ENCODE peak calls at places on chromosomes 3 and 15, in five cellular contexts. F, L, Q, X and Y are unnamed samples.

GRCh38 chr3:47954562-47954961 is 61.7 kb downstream of the MAP4 start:
- DNase-seq in F (no peak), L (no peak), Q (no peak), X (no peak), Y (no peak)

GRCh38 chr3:189311521-189311920 is 139.8 kb downstream of the TPRG1 start:
- DNase-seq in F (no peak), L (no peak), Q (no peak), X (no peak), Y (no peak)

GRCh38 chr3:197522183-197522715 is 33.5 kb downstream of the BDH1 start:
- DNase-seq in F (no peak), L (no peak), Q (no peak), X (no peak), Y (no peak)

GRCh38 chr15:82146990-82147461 is 101.2 kb upstream of the MEX3B start:
- DNase-seq in F (no peak), L (no peak), Q (no peak), X (no peak), Y (no peak)

GRCh38 chr3:189629803-189630455 is 1.3 kb upstream of the TP63 start:
- DNase-seq in F (no peak), L (peak), Q (no peak), X (no peak), Y (no peak)

GRCh38 chr3:5181479-5182141 is 5.9 kb upstream of the EDEM1 start:
- DNase-seq in F (no peak), L (no peak), Q (peak), X (no peak), Y (no peak)

GRCh38 chr3:195537995-195538394 is 5.1 kb downstream of the PPP1R2 start:
- DNase-seq in F (no peak), L (no peak), Q (peak), X (no peak), Y (no peak)

GRCh38 chr3:71456155-71456554 is 127.4 kb downstream of the FOXP1 start:
- DNase-seq in F (no peak), L (no peak), Q (no peak), X (no peak), Y (no peak)

GRCh38 chr3:53267766-53268165 is 11.9 kb upstream of the TKT start:
- DNase-seq in F (no peak), L (no peak), Q (no peak), X (no peak), Y (no peak)

GRCh38 chr3:46710229-46710628 is 7.4 kb downstream of the PRSS50 start:
- DNase-seq in F (peak), L (peak), Q (no peak), X (no peak), Y (no peak)

GRCh38 chr3:45595364-45596154 is 1.0 kb downstream of the LIMD1 start:
- DNase-seq in F (no peak), L (no peak), Q (peak), X (no peak), Y (no peak)

GRCh38 chr15:50028323-50028722 is 90.7 kb downstream of the ATP8B4 start:
- DNase-seq in F (no peak), L (no peak), Q (no peak), X (no peak), Y (no peak)

GRCh38 chr3:136141296-136141785 is 54.8 kb downstream of the MSL2 start:
- DNase-seq in F (no peak), L (no peak), Q (no peak), X (no peak), Y (no peak)

DNA sequence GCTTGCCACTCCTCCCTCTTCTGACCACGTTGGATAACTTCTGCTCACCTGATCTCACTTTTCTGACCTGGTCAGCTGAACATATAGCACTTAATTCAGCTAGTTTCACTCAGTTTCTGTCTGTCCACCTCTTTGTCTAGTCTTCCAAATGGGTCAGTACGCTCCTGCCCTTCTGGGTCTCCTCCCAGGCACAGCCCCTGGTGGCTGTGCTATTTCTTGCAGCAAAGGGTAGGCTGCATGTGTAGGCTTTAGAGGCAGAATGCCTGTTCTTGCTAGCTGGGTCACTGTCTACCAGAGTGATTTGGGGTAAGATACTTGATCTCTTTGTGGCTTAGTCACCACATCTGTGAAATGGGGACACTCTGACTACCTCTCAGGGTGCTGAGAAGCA is 2.4 kb upstream of the RBP1 start:
- DNase-seq in F (no peak), L (no peak), Q (no peak), X (no peak), Y (no peak)
- TF ChIP-seq CTCF in F (no peak), L (no peak), Q (no peak), X (no peak), Y (no peak)

DNA sequence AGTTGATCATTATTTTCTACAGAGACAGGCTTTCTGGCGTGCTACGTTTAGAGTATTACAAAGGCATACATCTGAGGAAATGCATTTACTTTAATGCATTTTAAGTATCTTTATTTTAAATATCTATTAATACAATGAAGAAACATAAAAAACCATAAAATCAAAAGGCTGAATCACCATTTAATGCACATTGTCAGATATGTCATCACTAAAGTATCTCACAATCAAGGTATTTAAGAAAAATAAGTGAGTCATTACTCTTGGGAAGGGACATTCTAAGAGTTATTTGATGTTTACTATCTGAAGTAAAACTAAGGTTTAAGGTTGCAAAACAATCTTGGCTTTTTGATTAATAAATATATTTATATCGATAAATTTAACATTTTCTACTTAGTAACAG is 102.2 kb downstream of the CTNNB1 start:
- DNase-seq in F (no peak), L (no peak), Q (no peak), X (no peak), Y (no peak)
- TF ChIP-seq CTCF in F (no peak), L (no peak), Q (no peak), X (no peak), Y (no peak)

DNA sequence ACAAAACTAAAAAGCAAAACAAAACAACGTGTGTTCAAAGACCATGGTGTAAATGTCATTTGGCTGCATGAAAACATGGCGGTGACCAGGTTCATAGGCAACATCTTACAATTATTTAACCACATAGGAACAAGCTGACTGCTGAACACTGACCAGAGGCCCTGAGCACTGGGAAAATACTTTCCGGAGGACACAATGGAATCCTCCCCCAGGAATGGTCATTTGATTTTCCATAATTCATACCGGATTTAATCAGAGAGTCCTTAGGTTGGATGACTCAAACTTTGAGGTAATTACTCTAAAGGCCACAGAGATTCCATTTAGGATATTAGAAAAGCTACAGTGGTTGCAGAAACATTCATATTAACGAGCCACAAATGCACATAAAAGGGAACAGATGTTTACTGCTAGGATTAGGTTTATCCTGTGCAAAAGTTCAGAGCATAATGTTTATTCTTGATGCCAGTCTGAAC is 254.7 kb downstream of the NR1D2 start:
- DNase-seq in F (no peak), L (no peak), Q (no peak), X (no peak), Y (no peak)
- TF ChIP-seq CTCF in F (no peak), L (no peak), Q (no peak), X (no peak), Y (no peak)

DNA sequence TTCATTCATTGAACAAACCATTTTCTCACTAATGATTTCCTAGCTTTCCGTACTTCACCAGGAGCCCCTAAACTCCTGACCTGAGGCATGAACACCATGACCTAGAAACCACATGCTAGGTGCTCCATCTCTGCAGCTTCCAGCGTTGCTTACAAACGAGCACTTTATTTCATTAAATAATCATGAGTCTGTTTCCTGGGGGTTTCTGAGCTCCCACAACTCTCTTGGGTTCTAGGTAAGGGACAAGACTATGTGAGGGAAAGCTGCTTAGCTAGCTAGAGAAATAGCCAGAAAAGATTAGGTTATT is 1.3 kb downstream of the MAP2K1 start:
- DNase-seq in F (no peak), L (no peak), Q (no peak), X (no peak), Y (no peak)
- TF ChIP-seq CTCF in F (no peak), L (no peak), Q (no peak), X (no peak), Y (peak)

DNA sequence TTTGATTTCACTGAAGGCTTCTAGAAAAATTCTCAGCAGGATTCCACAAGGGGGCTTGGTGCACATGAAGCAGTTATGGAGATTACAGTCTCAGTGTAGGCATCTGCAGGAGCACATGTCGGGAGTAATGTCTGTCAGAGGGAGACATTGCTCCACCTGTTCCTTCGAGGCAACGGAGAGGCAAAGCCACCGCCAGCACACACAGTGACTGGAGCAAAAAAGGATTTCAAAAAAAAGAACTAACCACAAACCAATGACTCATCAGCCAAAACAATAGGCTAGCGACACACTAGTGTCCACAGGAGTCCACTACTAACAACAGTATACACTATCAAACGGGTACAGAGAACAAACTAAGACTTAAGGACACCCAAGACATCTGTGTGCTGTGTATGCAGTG is 68.9 kb downstream of the NPTN start:
- DNase-seq in F (no peak), L (no peak), Q (no peak), X (no peak), Y (no peak)
- TF ChIP-seq CTCF in F (no peak), L (no peak), Q (no peak), X (peak), Y (peak)

GRCh38 chr3:25782938-25783660 is at the start of gene NGLY1:
- DNase-seq in F (peak), L (peak), Q (peak), X (peak), Y (peak)
- TF ChIP-seq CTCF in F (no peak), L (no peak), Q (peak), X (no peak), Y (peak)

GRCh38 chr15:74037171-74038117 is 42.9 kb downstream of the PML start:
- DNase-seq in F (peak), L (no peak), Q (no peak), X (no peak), Y (no peak)

GRCh38 chr15:74035121-74035829 is 40.8 kb downstream of the PML start:
- DNase-seq in F (peak), L (no peak), Q (no peak), X (no peak), Y (no peak)

GRCh38 chr15:74034206-74034755 is 39.8 kb downstream of the PML start:
- DNase-seq in F (peak), L (no peak), Q (no peak), X (no peak), Y (no peak)

GRCh38 chr15:74038707-74039655 is 43.4 kb downstream of the GOLGA6A start:
- DNase-seq in F (peak), L (no peak), Q (no peak), X (no peak), Y (no peak)

DNA sequence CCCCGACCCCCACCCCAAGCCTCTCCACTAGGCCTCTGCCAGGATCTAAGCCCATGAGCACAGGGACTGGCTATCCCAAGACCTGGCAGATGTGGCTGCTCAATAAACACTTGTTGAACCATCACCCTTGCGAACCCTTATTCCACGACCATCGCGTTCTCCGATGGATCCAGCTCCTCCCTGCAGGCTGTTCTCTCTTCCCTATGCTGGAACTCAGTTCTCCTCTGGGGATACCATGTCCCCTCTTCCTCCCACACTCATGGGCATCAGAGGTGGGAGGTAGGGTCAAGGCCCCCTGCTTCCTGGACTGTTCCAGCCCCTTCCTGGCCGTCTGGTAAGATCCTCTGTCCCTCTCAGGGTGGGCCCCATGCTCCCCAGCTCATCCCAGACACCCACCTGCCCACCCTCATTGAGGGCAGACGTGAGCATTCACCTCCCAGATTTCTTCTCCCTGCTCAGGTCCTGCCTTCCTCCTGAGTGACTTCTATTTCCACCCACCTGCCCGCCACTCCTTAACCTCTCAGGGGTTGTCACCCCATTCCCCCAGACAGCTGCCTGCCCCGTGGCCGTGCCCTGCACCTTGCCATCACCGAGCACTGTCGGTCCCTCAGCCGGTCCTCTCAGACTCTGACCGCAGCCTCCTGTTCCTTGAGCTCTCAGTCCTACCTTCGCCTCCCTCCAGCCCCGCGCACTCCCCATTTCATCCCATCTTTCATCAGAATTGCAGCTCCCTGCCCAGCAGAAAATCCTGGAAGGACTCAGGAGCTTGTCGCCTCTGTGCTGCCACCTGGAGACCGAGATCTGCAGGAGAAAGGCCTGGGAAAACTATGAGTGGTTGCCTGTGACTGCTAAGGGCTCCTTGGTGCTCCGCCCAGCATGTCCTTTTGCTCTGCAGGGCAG is 42.0 kb downstream of the PML start:
- DNase-seq in F (peak), L (peak), Q (no peak), X (peak), Y (no peak)
- TF ChIP-seq CTCF in F (peak), L (peak), Q (no peak), X (peak), Y (peak)

GRCh38 chr3:14359348-14359747 is 43.1 kb upstream of the SLC6A6 start:
- DNase-seq in F (no peak), L (no peak), Q (no peak), X (no peak), Y (no peak)

GRCh38 chr3:14361068-14361677 is 41.2 kb upstream of the SLC6A6 start:
- DNase-seq in F (no peak), L (no peak), Q (no peak), X (no peak), Y (no peak)

GRCh38 chr3:14357463-14357862 is 44.9 kb upstream of the SLC6A6 start:
- DNase-seq in F (no peak), L (no peak), Q (no peak), X (no peak), Y (no peak)

GRCh38 chr3:14360123-14360881 is 42.1 kb upstream of the SLC6A6 start:
- DNase-seq in F (no peak), L (no peak), Q (no peak), X (no peak), Y (no peak)

DNA sequence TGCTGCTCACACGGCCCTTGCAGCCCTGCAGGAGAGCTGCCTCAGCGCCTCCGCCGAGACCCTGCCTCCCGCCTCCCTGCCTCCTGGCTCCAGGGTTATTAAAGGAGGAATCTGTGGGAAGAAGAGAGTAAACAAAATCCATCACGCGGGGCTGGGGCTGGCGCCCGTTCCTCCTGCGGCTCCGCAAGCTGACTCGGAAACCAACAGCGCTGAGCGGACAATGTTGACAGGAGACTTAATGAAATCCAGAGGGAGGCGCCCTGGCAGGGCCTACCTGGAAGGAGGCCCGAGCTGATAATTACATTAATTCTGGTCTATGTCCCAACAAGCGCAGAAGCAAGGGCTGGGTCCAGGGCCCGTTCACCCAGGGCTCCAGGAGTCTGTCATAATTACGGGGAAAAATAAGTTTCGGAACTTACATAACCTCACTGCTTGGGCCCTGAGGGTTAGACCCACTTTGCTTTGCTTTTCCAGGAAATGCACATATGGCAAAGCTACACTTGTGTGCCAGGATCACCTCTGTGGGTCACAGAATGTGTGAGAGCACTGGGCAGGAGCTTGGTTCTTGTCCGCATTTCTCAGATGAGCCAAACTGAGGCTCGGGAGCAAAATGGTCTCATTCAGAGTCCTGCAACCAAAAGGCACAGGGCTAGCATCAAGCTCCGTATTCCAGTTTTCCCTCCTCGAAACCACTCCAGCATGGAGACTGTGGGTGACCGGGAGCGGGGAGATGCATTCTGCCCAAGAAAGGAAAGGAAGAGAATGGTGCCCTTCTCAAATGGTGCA is 43.8 kb upstream of the SLC6A6 start:
- DNase-seq in F (no peak), L (peak), Q (no peak), X (no peak), Y (no peak)
- TF ChIP-seq CTCF in F (no peak), L (no peak), Q (no peak), X (no peak), Y (no peak)

GRCh38 chr15:37106490-37107001 is 6.2 kb upstream of the MEIS2 start:
- DNase-seq in F (no peak), L (no peak), Q (no peak), X (no peak), Y (no peak)
- TF ChIP-seq CTCF in F (no peak), L (peak), Q (no peak), X (peak), Y (peak)